ENCODE peak calls at places on chromosomes 1 and 21, in six cellular contexts. D is cardiac fibroblast, X is ascending aorta, R is ovary, B is astrocyte, G is pancreas. Z is an unnamed sample.

GRCh38 chr1:184164529-184164928 is 113.0 kb downstream of the TSEN15 start:
- DNase-seq in D (no peak), X (no peak), R (no peak), B (no peak), G (no peak), Z (no peak)

GRCh38 chr1:180027949-180028445 is 73.4 kb downstream of the CEP350 start:
- DNase-seq in D (peak; percentile 85), X (no peak), R (no peak), B (peak; percentile 78), G (no peak), Z (no peak)

GRCh38 chr1:244599937-244600350 is 53.0 kb upstream of the DESI2 start:
- DNase-seq in D (peak; percentile 94), X (peak; percentile 76), R (peak; percentile 32), B (peak; percentile 95), G (no peak), Z (peak; percentile 67)

GRCh38 chr1:55300975-55301374 is 85.8 kb upstream of the USP24 start:
- DNase-seq in D (no peak), X (no peak), R (no peak), B (no peak), G (no peak), Z (no peak)

GRCh38 chr1:234893725-234894630 is 234.7 kb downstream of the TOMM20 start:
- DNase-seq in D (peak; percentile 44), X (no peak), R (no peak), B (peak; percentile 80), G (no peak), Z (peak; percentile 78)

GRCh38 chr21:44267655-44268142 is 6.0 kb upstream of the DNMT3L start:
- DNase-seq in D (no peak), X (no peak), R (no peak), B (no peak), G (no peak), Z (peak; percentile 48)

GRCh38 chr1:25573961-25574360 is 30.6 kb downstream of the LDLRAP1 start:
- DNase-seq in D (no peak), X (no peak), R (no peak), B (no peak), G (no peak), Z (no peak)

GRCh38 chr1:110495926-110496600 is 22.9 kb downstream of the KCNA10 start:
- DNase-seq in D (peak; percentile 84), X (peak; percentile 84), R (peak; percentile 90), B (peak; percentile 40), G (peak; percentile 86), Z (peak; percentile 92)

GRCh38 chr1:103461171-103462105 is 64.1 kb upstream of the RNPC3 start:
- DNase-seq in D (peak; percentile 29), X (no peak), R (no peak), B (no peak), G (no peak), Z (no peak)

GRCh38 chr1:5720484-5720883 is 271.7 kb downstream of the NPHP4 start:
- DNase-seq in D (no peak), X (no peak), R (no peak), B (no peak), G (no peak), Z (no peak)

GRCh38 chr1:110033421-110033820 is 1.0 kb upstream of the STRIP1 start:
- DNase-seq in D (no peak), X (no peak), R (no peak), B (no peak), G (no peak), Z (no peak)

GRCh38 chr21:23740463-23740862 is 1866.8 kb downstream of the MRPL39 start:
- DNase-seq in D (no peak), X (no peak), R (no peak), B (no peak), G (no peak), Z (no peak)
- TF ChIP-seq CTCF in D (no peak), X (no peak), R (no peak), B (no peak), G (no peak), Z (no peak)

DNA sequence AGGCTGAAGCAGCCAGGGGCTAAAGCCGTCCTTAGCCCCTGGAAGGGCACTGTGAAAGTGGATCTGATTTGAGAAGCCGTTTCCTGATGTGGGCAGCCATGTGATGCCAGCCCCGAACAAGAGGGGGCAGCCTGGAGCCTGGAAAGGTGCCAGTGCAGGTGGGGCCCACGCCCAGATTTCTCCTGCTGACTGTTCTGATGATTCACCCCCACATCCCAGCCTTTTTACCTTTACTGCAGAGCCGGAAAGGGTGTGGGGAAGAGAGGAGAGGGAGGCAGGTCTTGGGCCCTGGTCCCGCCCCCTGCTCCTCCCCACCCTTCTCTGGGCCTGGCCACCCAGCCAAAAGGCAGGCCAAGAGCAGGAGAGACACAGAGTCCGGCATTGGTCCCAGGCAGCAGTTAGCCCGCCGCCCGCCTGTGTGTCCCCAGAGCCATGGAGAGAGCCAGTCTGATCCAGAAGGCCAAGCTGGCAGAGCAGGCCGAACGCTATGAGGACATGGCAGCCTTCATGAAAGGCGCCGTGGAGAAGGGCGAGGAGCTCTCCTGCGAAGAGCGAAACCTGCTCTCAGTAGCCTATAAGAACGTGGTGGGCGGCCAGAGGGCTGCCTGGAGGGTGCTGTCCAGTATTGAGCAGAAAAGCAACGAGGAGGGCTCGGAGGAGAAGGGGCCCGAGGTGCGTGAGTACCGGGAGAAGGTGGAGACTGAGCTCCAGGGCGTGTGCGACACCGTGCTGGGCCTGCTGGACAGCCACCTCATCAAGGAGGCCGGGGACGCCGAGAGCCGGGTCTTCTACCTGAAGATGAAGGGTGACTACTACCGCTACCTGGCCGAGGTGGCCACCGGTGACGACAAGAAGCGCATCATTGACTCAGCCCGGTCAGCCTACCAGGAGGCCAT is at the start of gene SFN:
- DNase-seq in D (no peak), X (no peak), R (no peak), B (no peak), G (peak; percentile 83), Z (peak; percentile 77)
- TF ChIP-seq CTCF in D (peak; percentile 23), X (no peak), R (no peak), B (no peak), G (no peak), Z (peak; percentile 64)

DNA sequence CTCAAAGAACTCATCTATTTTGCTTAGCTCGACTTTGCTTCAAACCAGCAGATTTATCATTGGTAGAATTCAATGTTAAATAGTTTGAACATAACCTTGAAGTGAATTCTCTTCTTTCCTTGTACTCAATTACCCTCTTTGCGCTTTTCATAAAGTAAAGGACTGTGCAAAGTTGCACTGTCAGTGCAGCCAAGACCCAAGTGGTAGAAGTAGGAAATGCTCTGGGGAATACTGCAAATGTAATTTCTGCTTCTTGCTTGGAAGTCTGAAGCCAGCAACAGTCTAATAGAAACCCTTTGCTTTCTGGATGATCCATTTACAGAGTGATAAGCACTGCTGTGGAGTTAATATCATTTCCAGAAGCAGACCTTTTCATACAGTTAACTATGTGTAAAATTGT is 936.7 kb upstream of the TMPRSS15 start:
- DNase-seq in D (no peak), X (no peak), R (no peak), B (no peak), G (no peak), Z (no peak)
- TF ChIP-seq CTCF in D (no peak), X (no peak), R (no peak), B (no peak), G (no peak), Z (no peak)

GRCh38 chr1:186225089-186225488 is 150.0 kb downstream of the TPR start:
- DNase-seq in D (peak; percentile 39), X (no peak), R (no peak), B (no peak), G (no peak), Z (no peak)
- TF ChIP-seq CTCF in D (no peak), X (no peak), R (no peak), B (no peak), G (no peak), Z (no peak)

DNA sequence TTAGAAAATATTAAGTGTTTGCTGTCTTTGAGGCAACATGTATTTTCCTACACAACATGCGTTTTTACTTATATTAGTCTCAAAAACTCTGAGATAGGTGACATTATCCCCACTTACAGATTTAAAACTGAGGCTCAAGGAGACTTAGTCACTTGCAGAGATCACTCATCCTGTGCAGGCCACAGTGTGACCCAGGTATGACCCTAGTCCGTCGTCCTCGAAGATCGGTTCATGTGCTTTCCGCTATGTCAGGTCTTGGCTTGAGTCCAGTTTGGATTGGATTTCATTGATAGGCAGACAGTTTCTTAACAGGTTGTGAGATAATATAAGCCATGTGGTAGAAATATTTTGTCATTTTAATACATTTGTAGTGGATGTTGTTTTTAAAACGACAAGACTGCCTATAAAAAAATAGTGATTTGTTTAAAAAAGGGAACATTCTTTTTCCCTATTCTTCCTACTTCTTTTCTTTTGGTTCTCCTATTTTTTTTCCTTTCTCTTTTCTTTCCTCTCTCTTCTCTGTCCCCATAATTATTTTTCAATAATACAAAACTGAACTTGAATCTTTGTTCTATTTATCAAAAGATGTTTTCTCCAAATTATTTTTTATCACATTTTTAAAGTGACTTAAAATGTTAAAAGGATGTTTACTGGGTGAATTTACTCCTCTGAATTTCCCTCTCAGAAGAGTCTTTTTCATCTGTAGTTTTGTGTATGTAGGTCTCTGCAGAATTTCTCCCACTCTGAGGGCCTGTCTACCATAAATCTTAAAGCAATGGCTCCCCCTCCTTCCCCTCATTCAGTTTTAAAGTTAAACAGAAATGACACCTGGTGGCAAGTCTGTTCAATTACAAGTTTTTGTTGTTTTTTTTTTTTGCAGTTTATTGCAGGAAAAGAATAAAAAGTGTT is 81.8 kb downstream of the PHTF1 start:
- DNase-seq in D (peak; percentile 78), X (no peak), R (peak; percentile 22), B (peak; percentile 62), G (no peak), Z (no peak)
- TF ChIP-seq CTCF in D (peak; percentile 39), X (peak; percentile 71), R (peak; percentile 53), B (peak; percentile 61), G (peak; percentile 43), Z (peak; percentile 81)

GRCh38 chr1:212591922-212592321 is 16.6 kb upstream of the ATF3 start:
- DNase-seq in D (no peak), X (no peak), R (no peak), B (no peak), G (no peak), Z (no peak)
- TF ChIP-seq CTCF in D (no peak), X (no peak), R (no peak), B (no peak), G (no peak), Z (no peak)

GRCh38 chr1:157382351-157382750 is 170.0 kb downstream of the FCRL5 start:
- DNase-seq in D (no peak), X (no peak), R (no peak), B (no peak), G (no peak), Z (no peak)

GRCh38 chr1:157371826-157372225 is 180.5 kb downstream of the FCRL5 start:
- DNase-seq in D (no peak), X (no peak), R (no peak), B (no peak), G (no peak), Z (no peak)

GRCh38 chr1:157380523-157380922 is 171.8 kb downstream of the FCRL5 start:
- DNase-seq in D (no peak), X (no peak), R (no peak), B (no peak), G (no peak), Z (no peak)

GRCh38 chr1:157377216-157377821 is 175.0 kb downstream of the FCRL5 start:
- DNase-seq in D (peak; percentile 30), X (no peak), R (no peak), B (no peak), G (no peak), Z (peak; percentile 45)
- TF ChIP-seq CTCF in D (peak; percentile 68), X (peak; percentile 27), R (no peak), B (peak; percentile 54), G (peak; percentile 38), Z (peak; percentile 81)

GRCh38 chr1:23915470-23915869 is 2.3 kb upstream of the CNR2 start:
- DNase-seq in D (no peak), X (no peak), R (no peak), B (no peak), G (no peak), Z (no peak)
- TF ChIP-seq CTCF in D (no peak), X (no peak), R (no peak), B (no peak), G (no peak), Z (no peak)

Z was measured in activated CD8-positive, alpha-beta T cell treated with anti-CD3 and anti-CD28 coated beads for 36 hours.